ENCODE peak calls at places on chromosomes 5 and 9, in eight cellular contexts. P is Panc1; O is tibial artery; W is CD8-positive, alpha-beta memory T cell; G is trophoblast cell; V is DND-41; J is upper lobe of right lung; B is esophagus squamous epithelium. K is an unnamed sample.

GRCh38 chr5:171495122-171495700 is 75.8 kb downstream of the FGF18 start:
- DNase-seq in O (no peak), V (no peak), P (no peak), G (no peak), B (no peak), W (no peak), J (no peak), K (peak; percentile 76)

GRCh38 chr5:5497132-5497748 is 74.8 kb downstream of the ICE1 start:
- DNase-seq in G (peak; percentile 49), B (no peak), P (peak; percentile 30), W (peak; percentile 51), J (peak; percentile 74), O (peak; percentile 36), V (peak; percentile 33), K (no peak)

GRCh38 chr5:16713386-16713928 is 96.7 kb upstream of the RETREG1 start:
- DNase-seq in O (no peak), P (no peak), B (no peak), J (no peak), W (no peak), G (no peak), V (no peak), K (no peak)

GRCh38 chr5:33690736-33691135 is 201.1 kb downstream of the ADAMTS12 start:
- DNase-seq in O (no peak), V (no peak), P (no peak), J (no peak), W (no peak), G (no peak), B (no peak), K (peak; percentile 32)

GRCh38 chr5:143629871-143630658 is 181.9 kb upstream of the HMHB1 start:
- DNase-seq in P (peak; percentile 91), V (no peak), J (no peak), B (no peak), G (peak; percentile 90), W (no peak), O (no peak), K (no peak)

GRCh38 chr5:151320481-151320880 is 16.9 kb upstream of the SLC36A3 start:
- DNase-seq in O (no peak), P (no peak), W (no peak), V (no peak), G (no peak), J (no peak), B (no peak), K (no peak)

GRCh38 chr5:109315245-109315644 is 94.5 kb downstream of the PJA2 start:
- DNase-seq in G (no peak), P (no peak), O (no peak), B (no peak), V (no peak), J (no peak), W (no peak), K (no peak)

GRCh38 chr5:177066227-177066626 is 20.5 kb upstream of the FGFR4 start:
- DNase-seq in V (no peak), G (no peak), J (no peak), B (no peak), P (no peak), W (no peak), O (no peak), K (no peak)

GRCh38 chr9:6757988-6758417 is 230 bp downstream of the KDM4C start:
- DNase-seq in O (no peak), W (no peak), J (no peak), P (no peak), G (no peak), V (no peak), B (peak; percentile 84), K (peak; percentile 76)

GRCh38 chr9:72894342-72894741 is 58.5 kb downstream of the ALDH1A1 start:
- DNase-seq in V (no peak), J (no peak), G (no peak), P (no peak), B (no peak), W (no peak), O (no peak), K (no peak)

GRCh38 chr5:110951373-110951791 is 120.1 kb upstream of the TSLP start:
- DNase-seq in V (no peak), P (no peak), W (no peak), B (no peak), G (no peak), O (no peak), J (no peak), K (no peak)

GRCh38 chr5:13029211-13029610 is 915.3 kb downstream of the DNAH5 start:
- DNase-seq in V (no peak), B (no peak), J (no peak), W (no peak), O (no peak), G (no peak), P (no peak), K (no peak)

GRCh38 chr9:92547356-92547755 is 11.6 kb upstream of the ECM2 start:
- DNase-seq in O (no peak), B (no peak), J (no peak), V (no peak), W (no peak), P (no peak), G (peak; percentile 21), K (no peak)

GRCh38 chr5:67082941-67083340 is 113.7 kb downstream of the CD180 start:
- DNase-seq in O (no peak), W (no peak), G (no peak), V (no peak), B (no peak), J (no peak), P (no peak), K (no peak)

GRCh38 chr5:135208555-135209494 is 174.8 kb upstream of the PITX1 start:
- DNase-seq in V (no peak), G (peak; percentile 35), J (peak; percentile 34), O (peak; percentile 55), W (no peak), P (peak; percentile 24), B (no peak), K (peak; percentile 97)

GRCh38 chr9:96253059-96253696 is 48.8 kb downstream of the HSD17B3 start:
- DNase-seq in P (no peak), B (no peak), V (peak; percentile 12), G (no peak), W (no peak), J (no peak), O (no peak), K (no peak)

GRCh38 chr9:113474372-113474771 is 10.8 kb downstream of the RGS3 start:
- DNase-seq in W (no peak), G (no peak), P (no peak), V (no peak), J (no peak), O (no peak), B (no peak), K (no peak)

GRCh38 chr5:50853151-50853550 is 186.7 kb downstream of the PARP8 start:
- DNase-seq in O (peak; percentile 34), G (peak; percentile 20), W (no peak), V (no peak), B (no peak), J (no peak), P (no peak), K (no peak)

GRCh38 chr9:124517600-124517999 is 10.4 kb upstream of the NR5A1 start:
- DNase-seq in V (no peak), J (no peak), G (no peak), W (no peak), O (no peak), P (no peak), B (no peak), K (no peak)

GRCh38 chr9:124522121-124523098 is 15.2 kb upstream of the NR5A1 start:
- DNase-seq in P (no peak), B (no peak), J (no peak), G (no peak), W (no peak), V (no peak), O (no peak), K (peak; percentile 92)

GRCh38 chr9:124520206-124520596 is 13.0 kb upstream of the NR5A1 start:
- DNase-seq in J (no peak), G (no peak), P (no peak), B (no peak), W (no peak), V (no peak), O (no peak), K (no peak)

GRCh38 chr9:124518116-124518515 is 10.9 kb upstream of the NR5A1 start:
- DNase-seq in J (no peak), G (no peak), O (no peak), V (no peak), B (no peak), P (no peak), W (no peak), K (no peak)

GRCh38 chr9:124521142-124521541 is 13.9 kb upstream of the NR5A1 start:
- DNase-seq in G (no peak), P (no peak), J (no peak), W (no peak), B (no peak), V (no peak), O (no peak), K (no peak)
- H3K27ac ChIP-seq in G (peak overlapping the region; percentile 83), P (no peak overlapping the region), J (no peak overlapping the region), W (no peak overlapping the region), B (no peak overlapping the region), V (no peak overlapping the region), O (no peak overlapping the region), K (no peak overlapping the region)

GRCh38 chr9:129487307-129487657 is 133.6 kb downstream of the C9orf50 start:
- DNase-seq in V (no peak), P (no peak), J (no peak), O (no peak), B (no peak), W (no peak), G (no peak), K (no peak)
- H3K4me1 ChIP-seq in V (peaks cover 24% of the 10 kb centered on the region), P (peaks cover 70% of the 10 kb centered on the region), J (peaks cover 69% of the 10 kb centered on the region), O (peaks cover 83% of the 10 kb centered on the region), B (peaks cover 75% of the 10 kb centered on the region), W (peaks cover 52% of the 10 kb centered on the region), G (peaks cover 72% of the 10 kb centered on the region), K (peaks cover 67% of the 10 kb centered on the region)

DNA sequence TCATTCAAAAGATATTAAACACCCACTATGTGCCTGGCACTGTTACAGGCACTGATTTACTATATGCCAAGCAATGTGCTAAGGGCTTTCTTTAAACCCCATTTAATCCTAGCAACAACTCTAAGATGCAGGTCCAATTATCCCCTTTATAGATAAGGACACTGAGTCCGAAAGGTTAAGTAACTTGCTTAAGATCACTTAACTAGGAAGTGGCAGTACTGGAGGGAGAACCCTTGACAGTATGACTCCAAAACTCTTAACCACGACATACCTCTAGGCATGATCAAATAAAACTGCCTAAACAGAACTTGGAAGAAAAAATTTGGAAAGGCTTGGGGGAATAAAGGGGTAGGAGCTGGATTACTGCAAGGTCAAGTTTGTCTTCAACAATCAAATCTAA is 1.7 kb downstream of the RAB14 start:
- DNase-seq in O (no peak), P (no peak), W (no peak), V (no peak), G (peak; percentile 31), J (no peak), B (no peak), K (no peak)
- H3K27ac ChIP-seq in O (peak overlapping the region; percentile 98), P (peak overlapping the region; percentile 76), W (no peak overlapping the region), V (no peak overlapping the region), G (no peak overlapping the region), J (peak overlapping the region; percentile 93), B (no peak overlapping the region), K (no peak overlapping the region)

GRCh38 chr5:684771-685216 is 8.4 kb downstream of the TPPP start:
- DNase-seq in B (no peak), O (no peak), V (no peak), P (no peak), G (no peak), W (no peak), J (peak; percentile 59), K (peak; percentile 42)
- H3K4me1 ChIP-seq in B (no peaks in the 10 kb centered on the region), O (no peaks in the 10 kb centered on the region), V (no peaks in the 10 kb centered on the region), P (no peaks in the 10 kb centered on the region), G (no peaks in the 10 kb centered on the region), W (no peaks in the 10 kb centered on the region), J (no peaks in the 10 kb centered on the region), K (no peaks in the 10 kb centered on the region)